ENCODE peak calls at places on chromosomes 13 and 19, in seven cellular contexts. J is mesendoderm, B is IMR-90, N is neuronal stem cell, C is H9, I is trophoblast cell, D is H1. Z is an unnamed sample.
A peak's percentile ranks its signal among the peaks of the same experiment; 100 is the strongest.

GRCh38 chr13:41428155-41428554 is 29.2 kb upstream of the RGCC start:
- DNase-seq in N (peak; percentile 6), B (no peak), J (peak; percentile 27), I (no peak), D (no peak), C (peak; percentile 40), Z (no peak)

GRCh38 chr19:30350995-30351394 is 21.2 kb upstream of the ZNF536 start:
- DNase-seq in N (no peak), C (no peak), D (no peak), J (no peak), B (no peak), I (no peak), Z (no peak)

GRCh38 chr13:114259974-114260373 is 21.4 kb upstream of the UPF3A start:
- DNase-seq in B (no peak), J (no peak), C (no peak), D (no peak), N (no peak), I (no peak), Z (no peak)

GRCh38 chr19:40466219-40467006 is at the start of gene SPTBN4:
- DNase-seq in B (no peak), D (no peak), I (peak; percentile 87), C (peak; percentile 33), N (no peak), J (no peak), Z (no peak)

GRCh38 chr19:11203194-11204075 is 6.1 kb upstream of the KANK2 start:
- DNase-seq in C (peak; percentile 79), I (peak; percentile 15), D (peak; percentile 46), B (peak; percentile 71), N (peak; percentile 53), J (peak; percentile 68), Z (peak; percentile 93)

GRCh38 chr13:113573065-113573464 is 11.5 kb upstream of the TFDP1 start:
- DNase-seq in B (no peak), J (no peak), N (no peak), C (no peak), D (no peak), I (no peak), Z (no peak)

GRCh38 chr13:53499551-53499950 is 470.9 kb downstream of the OLFM4 start:
- DNase-seq in I (no peak), J (no peak), C (no peak), B (no peak), D (no peak), N (no peak), Z (no peak)

GRCh38 chr13:113291129-113291528 is 5.9 kb upstream of the LAMP1 start:
- DNase-seq in B (no peak), D (no peak), N (no peak), I (no peak), J (no peak), C (no peak), Z (no peak)

GRCh38 chr19:30371157-30371845 is 883 bp upstream of the ZNF536 start:
- DNase-seq in J (no peak), B (no peak), C (no peak), D (no peak), I (no peak), N (no peak), Z (no peak)

GRCh38 chr19:13014101-13014920 is 19.0 kb downstream of the NFIX start:
- DNase-seq in B (no peak), J (peak; percentile 47), C (peak; percentile 64), I (no peak), D (no peak), N (no peak), Z (no peak)

GRCh38 chr19:48568345-48568886 is 16.4 kb downstream of the SULT2B1 start:
- DNase-seq in J (peak; percentile 88), B (peak; percentile 88), D (no peak), I (peak; percentile 40), C (peak; percentile 76), N (no peak), Z (peak; percentile 93)

GRCh38 chr13:45522571-45522970 is 57.8 kb downstream of the COG3 start:
- DNase-seq in N (no peak), B (peak; percentile 18), C (no peak), J (peak; percentile 53), I (no peak), D (no peak), Z (no peak)

GRCh38 chr19:46629546-46630025 is 4.7 kb upstream of the PTGIR start:
- DNase-seq in J (peak; percentile 37), B (no peak), C (no peak), I (no peak), D (no peak), N (no peak), Z (peak; percentile 58)
- H2AK5ac ChIP-seq in J (no peak overlapping the region), B (peak overlapping the region; percentile 83), C (no peak overlapping the region), I (no peak overlapping the region), D (no peak overlapping the region), N (peak overlapping the region; percentile 86), Z (no peak overlapping the region)

GRCh38 chr19:633068-633785 is at the start of gene POLRMT:
- DNase-seq in J (peak; percentile 99), B (peak; percentile 98), I (peak; percentile 99), N (peak; percentile 97), D (peak; percentile 93), C (peak; percentile 98), Z (peak; percentile 98)

GRCh38 chr19:633786-634639 is 676 bp upstream of the POLRMT start:
- DNase-seq in D (no peak), B (peak; percentile 11), C (no peak), J (peak; percentile 34), I (no peak), N (no peak), Z (no peak)

GRCh38 chr19:632228-633067 is 889 bp downstream of the POLRMT start:
- DNase-seq in I (peak; percentile 38), C (peak; percentile 67), N (peak; percentile 46), B (peak; percentile 36), J (peak; percentile 82), D (no peak), Z (peak; percentile 74)

GRCh38 chr19:638901-639250 is 803 bp upstream of the FGF22 start:
- DNase-seq in N (no peak), B (no peak), I (no peak), C (no peak), D (no peak), J (no peak), Z (no peak)

GRCh38 chr19:634975-635652 is 1.8 kb upstream of the POLRMT start:
- DNase-seq in C (no peak), B (no peak), D (no peak), J (peak; percentile 48), I (peak; percentile 49), N (no peak), Z (no peak)
- H2AK5ac ChIP-seq in C (no peak overlapping the region), B (no peak overlapping the region), D (no peak overlapping the region), J (no peak overlapping the region), I (no peak overlapping the region), N (peak overlapping the region; percentile 46), Z (no peak overlapping the region)

GRCh38 chr13:80840313-80840976 is 499.5 kb upstream of the SPRY2 start:
- DNase-seq in J (peak; percentile 70), N (peak; percentile 53), B (no peak), C (no peak), I (no peak), D (no peak), Z (peak; percentile 11)

GRCh38 chr13:80835902-80836301 is 495.0 kb upstream of the SPRY2 start:
- DNase-seq in B (no peak), C (no peak), D (no peak), I (no peak), J (no peak), N (no peak), Z (no peak)

GRCh38 chr13:80841346-80841882 is 500.5 kb upstream of the SPRY2 start:
- DNase-seq in C (no peak), I (no peak), D (no peak), J (no peak), N (no peak), B (no peak), Z (no peak)
- H2AK5ac ChIP-seq in C (no peak overlapping the region), I (no peak overlapping the region), D (no peak overlapping the region), J (no peak overlapping the region), N (no peak overlapping the region), B (no peak overlapping the region), Z (no peak overlapping the region)

DNA sequence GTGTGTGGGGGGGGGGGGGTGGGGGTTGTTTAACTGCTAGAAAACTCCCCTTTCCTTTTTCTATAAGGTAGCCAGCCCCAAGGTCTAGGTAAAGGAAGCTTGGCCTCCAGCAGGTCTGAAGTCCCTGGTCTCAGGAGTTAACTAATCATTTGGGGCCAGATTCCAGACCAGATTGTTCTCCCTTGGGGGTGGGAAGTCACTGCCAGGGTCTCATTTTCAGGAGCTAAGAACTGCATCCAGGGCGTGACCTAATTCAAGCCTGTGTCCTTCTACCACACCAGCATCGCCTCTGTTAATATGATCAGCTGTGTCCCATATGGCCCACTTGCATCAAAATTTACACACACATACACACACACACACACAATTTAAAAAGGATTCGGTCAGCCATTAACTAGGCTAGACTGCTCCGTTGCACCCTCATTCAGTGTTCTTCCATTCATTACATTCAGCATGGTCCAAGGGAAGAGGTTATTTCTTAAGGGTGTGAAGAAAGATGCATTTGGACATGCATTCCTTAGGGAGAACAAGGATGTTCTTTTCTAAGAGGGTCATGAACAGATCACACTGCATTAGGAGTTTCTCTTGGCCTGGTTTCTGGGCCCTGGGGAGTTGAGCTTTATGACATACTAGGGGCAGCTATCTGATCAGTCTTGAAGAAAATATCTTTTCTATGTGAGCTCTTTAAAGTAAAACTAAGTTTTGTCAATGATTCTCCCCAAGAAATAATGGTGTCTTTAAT is 91.0 kb downstream of the FGF14 start:
- DNase-seq in J (peak; percentile 16), N (no peak), I (no peak), B (no peak), C (no peak), D (no peak), Z (no peak)
- H2AK5ac ChIP-seq in J (no peak overlapping the region), N (no peak overlapping the region), I (no peak overlapping the region), B (no peak overlapping the region), C (no peak overlapping the region), D (no peak overlapping the region), Z (no peak overlapping the region)

GRCh38 chr19:10111405-10111811 is at the start of gene P2RY11:
- DNase-seq in J (no peak), D (no peak), B (no peak), C (no peak), I (no peak), N (no peak), Z (no peak)

GRCh38 chr19:10110076-10110971 is 1.2 kb upstream of the P2RY11 start:
- DNase-seq in J (no peak), N (no peak), I (no peak), D (no peak), C (no peak), B (no peak), Z (no peak)

GRCh38 chr19:10110972-10111317 is 548 bp upstream of the P2RY11 start:
- DNase-seq in J (no peak), C (no peak), B (no peak), N (no peak), I (no peak), D (no peak), Z (no peak)

GRCh38 chr19:10107817-10108367 is 1.7 kb downstream of the PPAN start:
- DNase-seq in C (no peak), I (no peak), J (no peak), N (no peak), D (no peak), B (no peak), Z (no peak)

DNA sequence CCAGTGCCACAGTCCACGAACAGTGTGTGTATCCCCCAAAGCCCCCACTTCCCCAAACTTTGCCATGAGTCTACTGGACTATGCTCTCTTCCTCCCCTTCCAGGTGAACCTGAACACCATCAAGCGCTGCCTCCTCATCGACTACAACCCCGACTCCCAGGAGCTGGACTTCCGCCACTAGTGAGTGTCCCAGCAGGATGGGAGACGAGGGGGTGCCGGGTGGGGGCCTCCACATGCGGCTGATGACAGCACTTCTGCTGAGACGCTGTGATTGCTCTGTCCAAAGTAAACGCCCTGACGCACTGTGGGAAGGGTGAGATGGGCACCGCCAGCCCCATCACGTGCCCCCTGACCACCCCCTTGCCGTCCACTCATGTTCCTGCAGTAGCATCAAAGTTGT is 2.0 kb upstream of the P2RY11 start:
- DNase-seq in B (no peak), C (no peak), J (no peak), N (no peak), I (no peak), D (no peak), Z (no peak)
- H2AK5ac ChIP-seq in B (no peak overlapping the region), C (no peak overlapping the region), J (no peak overlapping the region), N (no peak overlapping the region), I (no peak overlapping the region), D (no peak overlapping the region), Z (no peak overlapping the region)